ENCODE peak calls at places on chromosomes 12 and 14, in nine cellular contexts. K is HCEC 1CT; B is RWPE1; A is NCI-H2107; E is effector CD4-positive, alpha-beta T cell; Y is substantia nigra; C is iris pigment epithelial cell; Q is Caki2; O is PC-3. V is an unnamed sample.

GRCh38 chr14:41570415-41571155 is 36.1 kb upstream of the LRFN5 start:
- DNase-seq in A (peak; percentile 87), B (no peak), Q (no peak), O (no peak), K (no peak), Y (no peak), E (no peak), C (no peak), V (no peak)

GRCh38 chr12:84738481-84738972 is 174.1 kb downstream of the SLC6A15 start:
- DNase-seq in Y (no peak), A (no peak), E (no peak), O (peak; percentile 66), B (peak; percentile 30), C (peak; percentile 60), Q (peak; percentile 84), K (no peak), V (no peak)

GRCh38 chr14:73610692-73611091 is 1.6 kb upstream of the ACOT6 start:
- DNase-seq in Y (no peak), O (peak; percentile 29), B (no peak), Q (no peak), K (peak; percentile 30), A (no peak), C (peak; percentile 65), E (no peak), V (peak; percentile 24)

GRCh38 chr12:51082561-51083139 is 746 bp downstream of the CSRNP2 start:
- DNase-seq in Q (peak; percentile 45), K (peak; percentile 40), B (peak; percentile 45), E (no peak), Y (no peak), C (peak; percentile 44), A (no peak), O (peak; percentile 32), V (peak; percentile 67)

GRCh38 chr14:103629503-103630121 is 601 bp downstream of the KLC1 start:
- DNase-seq in A (no peak), B (peak; percentile 38), O (peak; percentile 28), E (peak; percentile 26), K (peak; percentile 13), C (no peak), Y (peak; percentile 45), Q (peak; percentile 22), V (peak; percentile 43)

GRCh38 chr12:69247253-69248018 is 8.1 kb downstream of the CPSF6 start:
- DNase-seq in A (no peak), Q (no peak), K (no peak), Y (no peak), E (no peak), B (no peak), O (no peak), C (no peak), V (no peak)

GRCh38 chr12:85183855-85184254 is 96.2 kb upstream of the ALX1 start:
- DNase-seq in B (no peak), O (no peak), C (no peak), A (no peak), E (no peak), Y (no peak), Q (no peak), K (no peak), V (no peak)

GRCh38 chr12:67472551-67472950 is 176.0 kb upstream of the DYRK2 start:
- DNase-seq in E (no peak), C (no peak), Y (no peak), K (no peak), B (no peak), A (peak; percentile 30), Q (no peak), O (no peak), V (no peak)

GRCh38 chr14:49659526-49660455 is 24.7 kb upstream of the DNAAF2 start:
- DNase-seq in K (no peak), A (no peak), C (peak; percentile 7), Y (no peak), B (no peak), E (no peak), O (peak; percentile 92), Q (no peak), V (no peak)

GRCh38 chr12:116693259-116694227 is 44.3 kb downstream of the SPRING1 start:
- DNase-seq in O (no peak), K (no peak), Y (no peak), A (peak; percentile 46), E (no peak), B (no peak), C (no peak), Q (no peak), V (no peak)

GRCh38 chr12:4134833-4135597 is 138.5 kb upstream of the CCND2 start:
- DNase-seq in A (no peak), E (no peak), Q (no peak), Y (no peak), C (no peak), O (no peak), K (no peak), B (no peak), V (no peak)

GRCh38 chr12:52070243-52070925 is 606 bp downstream of the ATG101 start:
- DNase-seq in B (no peak), C (no peak), A (no peak), E (no peak), K (no peak), Q (no peak), Y (no peak), O (no peak), V (peak; percentile 45)

GRCh38 chr14:47722929-47723693 is 47.7 kb upstream of the MDGA2 start:
- DNase-seq in A (no peak), K (no peak), O (no peak), B (no peak), E (no peak), C (no peak), Y (no peak), Q (no peak), V (no peak)

V was measured in RKO.